ENCODE peak calls at places on chromosomes 16 and 17, in ten cellular contexts. S is cardiac muscle cell, P is psoas muscle, U is H9, W is pancreas, O is vagina, G is A549, F is HFFc6, Q is BJ, E is sigmoid colon. T is an unnamed sample.

GRCh38 chr16:23152386-23153178 is 3.3 kb upstream of the USP31 start:
- DNase-seq in S (no peak), P (no peak), U (no peak), E (no peak), G (no peak), W (no peak), Q (no peak), F (no peak), O (no peak), T (no peak)

GRCh38 chr17:28982191-28982793 is 23.5 kb downstream of the SEZ6 start:
- DNase-seq in E (no peak), G (no peak), P (no peak), Q (no peak), U (no peak), F (no peak), O (no peak), S (no peak), W (no peak), T (peak)

GRCh38 chr17:29407856-29408255 is 17.7 kb downstream of the TAOK1 start:
- DNase-seq in G (no peak), Q (no peak), U (no peak), P (no peak), E (no peak), S (no peak), O (no peak), W (no peak), F (no peak), T (no peak)

GRCh38 chr17:57242148-57242547 is 14.2 kb upstream of the MSI2 start:
- DNase-seq in W (no peak), Q (no peak), O (no peak), E (no peak), U (no peak), G (no peak), F (no peak), S (peak), P (peak), T (no peak)

GRCh38 chr16:30394603-30395154 is 541 bp upstream of the ZNF48 start:
- DNase-seq in Q (no peak), S (peak), F (no peak), P (no peak), W (no peak), E (no peak), O (no peak), U (no peak), G (no peak), T (no peak)

GRCh38 chr16:55760665-55761035 is 72.2 kb downstream of the CES1 start:
- DNase-seq in O (no peak), F (no peak), U (no peak), S (no peak), P (peak), Q (no peak), E (no peak), G (no peak), W (no peak), T (peak)

GRCh38 chr17:1134634-1135324 is 45.0 kb downstream of the ABR start:
- DNase-seq in U (no peak), Q (no peak), S (peak), E (no peak), F (no peak), P (no peak), G (no peak), W (no peak), O (no peak), T (no peak)

GRCh38 chr16:27475561-27475960 is 73.6 kb downstream of the IL21R start:
- DNase-seq in O (no peak), S (no peak), P (no peak), G (no peak), W (no peak), E (no peak), U (no peak), F (peak), Q (peak), T (no peak)

GRCh38 chr16:80806957-80807356 is 2.6 kb upstream of the CDYL2 start:
- DNase-seq in W (no peak), Q (peak), U (no peak), G (peak), O (no peak), S (no peak), F (peak), E (no peak), P (no peak), T (no peak)

GRCh38 chr17:36755586-36755985 is 154.2 kb downstream of the MRM1 start:
- DNase-seq in G (peak), O (no peak), W (no peak), U (peak), P (no peak), E (no peak), Q (no peak), S (peak), F (no peak), T (peak)
- TF ChIP-seq CTCF in G (peak), O (no peak), W (no peak), U (peak), P (no peak), E (peak), Q (peak), S (peak), F (peak), T (no peak)

DNA sequence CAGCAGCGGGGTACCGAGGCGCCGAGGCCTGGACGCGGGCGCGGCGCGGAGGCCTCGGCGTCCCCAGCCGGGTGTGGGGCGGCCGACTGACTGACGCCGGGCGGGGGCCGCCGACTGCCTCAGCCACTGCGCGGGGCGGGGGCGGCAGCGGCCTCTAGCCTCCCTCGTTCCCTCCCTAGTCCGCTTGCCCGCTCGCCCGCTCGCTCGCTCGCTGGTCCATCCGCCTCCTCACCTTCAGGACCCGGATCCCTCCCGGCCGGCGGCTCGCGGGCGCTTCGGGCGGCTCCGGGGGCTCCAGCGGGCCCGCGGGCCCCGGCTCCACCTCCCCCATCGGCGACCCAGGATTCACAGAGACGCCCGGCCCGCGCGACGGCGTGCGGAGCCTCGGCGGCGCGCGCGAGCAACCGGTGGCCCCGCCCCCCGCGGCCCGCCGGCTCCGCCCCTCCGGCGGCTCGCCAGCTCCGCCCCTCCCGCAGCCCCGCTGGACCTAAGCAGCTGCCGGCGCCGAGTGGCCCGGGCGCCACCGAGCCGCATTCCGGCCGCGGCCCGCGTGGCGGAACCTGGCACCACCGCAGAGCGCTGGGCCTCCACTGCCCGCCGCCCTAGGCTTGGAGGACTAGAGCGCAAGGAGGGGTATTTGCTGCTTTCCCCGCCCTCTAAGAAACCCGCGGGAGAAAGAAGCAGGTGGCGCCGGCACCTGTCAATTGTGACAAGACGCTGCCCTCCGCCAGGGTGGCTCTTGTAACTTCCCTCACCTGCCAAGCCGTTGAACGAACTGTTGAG is 773 bp downstream of the PHLPP2 start:
- DNase-seq in U (peak), W (peak), P (peak), S (peak), Q (no peak), F (peak), O (no peak), E (peak), G (peak), T (peak)
- TF ChIP-seq CTCF in U (peak), W (no peak), P (no peak), S (no peak), Q (no peak), F (no peak), O (no peak), E (no peak), G (no peak), T (no peak)

GRCh38 chr17:59892849-59893616 is at the start of the genes RPS6KB1 and TUBD1:
- DNase-seq in G (peak), S (peak), O (peak), W (peak), U (peak), E (peak), F (peak), P (peak), Q (peak), T (peak)
- TF ChIP-seq CTCF in G (no peak), S (no peak), O (no peak), W (no peak), U (no peak), E (no peak), F (no peak), P (no peak), Q (no peak), T (no peak)

DNA sequence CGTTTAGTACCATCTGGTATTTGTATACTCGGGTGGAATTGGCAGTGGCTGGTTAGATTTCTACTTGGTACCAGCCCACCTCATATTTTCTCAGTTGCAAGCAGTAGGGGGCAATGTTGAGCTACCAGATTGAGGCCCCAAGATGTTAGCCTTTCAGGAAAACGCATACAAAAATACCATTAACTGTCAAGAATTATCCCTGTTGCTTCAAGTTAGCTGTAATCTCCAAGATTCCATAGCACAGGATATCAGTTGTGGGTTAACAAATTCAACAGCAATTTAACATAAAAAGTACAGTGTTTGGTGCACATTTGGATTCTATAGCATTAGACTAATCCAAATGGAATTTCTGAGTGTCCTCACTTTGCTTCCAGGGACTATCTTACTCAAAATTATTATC is 188.2 kb downstream of the FTO start:
- DNase-seq in U (peak), W (no peak), G (peak), F (peak), S (peak), P (no peak), Q (peak), O (no peak), E (no peak), T (peak)
- TF ChIP-seq CTCF in U (peak), W (peak), G (peak), F (peak), S (peak), P (peak), Q (peak), O (peak), E (peak), T (peak)

GRCh38 chr17:4560837-4561241 is 462 bp upstream of the GGT6 start:
- DNase-seq in E (peak), O (no peak), P (peak), G (no peak), Q (no peak), F (no peak), S (peak), W (peak), U (peak), T (no peak)
- TF ChIP-seq CTCF in E (no peak), O (no peak), P (no peak), G (no peak), Q (peak), F (no peak), S (peak), W (no peak), U (peak), T (no peak)

GRCh38 chr16:83852774-83853173 is 45.0 kb downstream of the HSBP1 start:
- DNase-seq in E (no peak), S (no peak), F (no peak), G (no peak), P (no peak), O (no peak), W (no peak), U (no peak), Q (no peak), T (no peak)
- TF ChIP-seq CTCF in E (no peak), S (no peak), F (no peak), G (no peak), P (no peak), O (no peak), W (no peak), U (no peak), Q (no peak), T (no peak)

GRCh38 chr17:44733753-44734152 is 25.0 kb upstream of the ADAM11 start:
- DNase-seq in E (no peak), S (peak), O (no peak), U (peak), W (no peak), P (no peak), G (peak), F (no peak), Q (no peak), T (no peak)
- TF ChIP-seq CTCF in E (no peak), S (peak), O (no peak), U (peak), W (no peak), P (no peak), G (peak), F (peak), Q (peak), T (no peak)

DNA sequence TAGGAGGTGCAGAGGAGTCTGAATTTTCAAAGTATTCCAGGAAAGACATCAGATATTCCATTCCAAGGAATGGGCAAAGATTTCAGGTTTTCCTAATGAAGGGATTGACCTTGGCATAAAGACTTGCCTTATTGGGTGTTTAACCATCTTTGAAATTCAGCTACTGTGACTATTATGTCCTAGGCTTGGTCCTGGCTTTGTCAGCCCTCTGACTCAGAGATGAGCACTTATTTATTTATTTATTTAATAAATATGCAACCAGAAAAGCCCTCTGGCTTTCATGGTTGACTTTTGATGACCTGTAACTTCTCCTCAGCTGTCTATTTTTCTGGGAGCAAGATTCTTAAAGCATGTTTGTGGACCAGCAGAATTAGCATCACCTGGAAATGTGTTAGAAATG is 455.1 kb downstream of the KIF2B start:
- DNase-seq in O (no peak), F (no peak), W (no peak), E (no peak), Q (no peak), S (no peak), U (no peak), G (no peak), P (no peak), T (no peak)
- TF ChIP-seq CTCF in O (no peak), F (no peak), W (no peak), E (no peak), Q (no peak), S (no peak), U (no peak), G (no peak), P (no peak), T (no peak)